ENCODE peak calls at places on chromosomes 6 and 20, in ten cellular contexts. P, Y, J, D, A, L, T, C, V and B are unnamed samples.

GRCh38 chr6:137637161-137637560 is 143.0 kb upstream of the OLIG3 start:
- DNase-seq in C (no peak), Y (no peak), A (peak), V (no peak), L (no peak), T (peak), P (no peak), J (no peak), D (peak), B (peak)

GRCh38 chr6:43715056-43715788 is 27.6 kb upstream of the MRPS18A start:
- DNase-seq in D (no peak), T (no peak), Y (peak), L (no peak), C (no peak), P (no peak), V (no peak), J (no peak), A (no peak), B (no peak)

GRCh38 chr20:14295812-14296211 is 41.6 kb downstream of the FLRT3 start:
- DNase-seq in P (no peak), T (no peak), C (no peak), D (no peak), A (no peak), V (no peak), J (no peak), Y (no peak), L (no peak), B (no peak)

GRCh38 chr20:53623454-53624206 is 30.0 kb upstream of the ZNF217 start:
- DNase-seq in L (peak), Y (no peak), P (no peak), A (peak), C (peak), J (no peak), T (no peak), D (peak), V (peak), B (peak)

GRCh38 chr6:113169484-113169883 is 687.7 kb upstream of the MARCKS start:
- DNase-seq in Y (no peak), C (no peak), T (no peak), J (no peak), A (no peak), P (no peak), V (no peak), D (no peak), L (no peak), B (no peak)

GRCh38 chr20:1784586-1784985 is 110.6 kb upstream of the SIRPA start:
- DNase-seq in D (no peak), L (no peak), P (no peak), V (no peak), Y (no peak), A (no peak), C (no peak), T (no peak), J (no peak), B (no peak)

GRCh38 chr20:53899351-53900167 is 170.8 kb downstream of the BCAS1 start:
- DNase-seq in P (no peak), J (peak), Y (no peak), L (no peak), V (peak), A (peak), D (peak), T (no peak), C (peak), B (no peak)

GRCh38 chr6:140537834-140538680 is 1163.6 kb upstream of the CITED2 start:
- DNase-seq in T (peak), A (peak), P (no peak), C (no peak), L (no peak), J (no peak), Y (no peak), V (no peak), D (peak), B (peak)

GRCh38 chr20:32034581-32035397 is 17.3 kb upstream of the HCK start:
- DNase-seq in V (no peak), T (no peak), P (no peak), J (no peak), A (no peak), Y (no peak), C (no peak), D (no peak), L (no peak), B (no peak)

GRCh38 chr20:4465855-4466545 is 255.7 kb upstream of the PRND start:
- DNase-seq in Y (no peak), T (no peak), P (no peak), A (peak), V (no peak), D (no peak), C (no peak), J (no peak), L (no peak), B (no peak)

GRCh38 chr20:16245879-16246278 is 327.4 kb downstream of the KIF16B start:
- DNase-seq in J (no peak), V (no peak), L (no peak), C (no peak), T (no peak), D (no peak), Y (no peak), A (no peak), P (no peak), B (no peak)

GRCh38 chr6:43774776-43775583 is 5.0 kb downstream of the VEGFA start:
- DNase-seq in D (peak), P (peak), J (no peak), C (peak), T (peak), A (peak), L (no peak), Y (peak), V (peak), B (peak)

GRCh38 chr20:33697129-33697528 is 10.9 kb upstream of the E2F1 start:
- DNase-seq in V (no peak), J (no peak), T (no peak), Y (no peak), C (no peak), L (peak), A (no peak), P (no peak), D (peak), B (no peak)

GRCh38 chr6:30942338-30943060 is 1.7 kb downstream of the MUCL3 start:
- DNase-seq in J (no peak), L (no peak), Y (no peak), A (peak), T (peak), V (no peak), D (peak), C (no peak), P (no peak), B (peak)

GRCh38 chr6:24549674-24550418 is 55.1 kb downstream of the ALDH5A1 start:
- DNase-seq in C (no peak), L (no peak), T (no peak), D (no peak), P (no peak), Y (no peak), J (no peak), A (no peak), V (no peak), B (no peak)

GRCh38 chr6:128323011-128323410 is 197.4 kb downstream of the PTPRK start:
- DNase-seq in Y (no peak), D (no peak), J (no peak), T (no peak), V (no peak), A (no peak), P (no peak), C (no peak), L (no peak), B (no peak)

GRCh38 chr6:52590634-52590985 is 13.8 kb upstream of the TRAM2 start:
- DNase-seq in P (no peak), V (no peak), Y (no peak), A (peak), L (no peak), J (no peak), T (peak), C (no peak), D (peak), B (no peak)

GRCh38 chr6:85670573-85670972 is 27.9 kb upstream of the SYNCRIP start:
- DNase-seq in C (no peak), P (no peak), T (no peak), J (no peak), Y (no peak), L (no peak), D (no peak), V (no peak), A (peak), B (no peak)

GRCh38 chr6:149225370-149225769 is 92.1 kb upstream of the TAB2 start:
- DNase-seq in A (no peak), L (no peak), J (no peak), D (no peak), C (no peak), V (no peak), T (no peak), P (no peak), Y (no peak), B (no peak)

GRCh38 chr6:159982726-159983506 is 14.0 kb downstream of the IGF2R start:
- DNase-seq in J (no peak), L (no peak), V (no peak), C (no peak), P (no peak), A (peak), Y (no peak), T (no peak), D (no peak), B (no peak)

GRCh38 chr20:18988701-18989100 is 175.1 kb downstream of the SCP2D1 start:
- DNase-seq in V (no peak), C (no peak), P (no peak), J (no peak), D (no peak), A (no peak), L (no peak), Y (no peak), T (no peak), B (no peak)